ENCODE peak calls at places on chromosomes 1 and 21, in ten cellular contexts. H is smooth muscle cell of the brain vasculature, F is OCI-LY7, V is cardiac muscle cell, Y is adipocyte, R is AG08395, I is T-helper 9 cell, C is GM03348, Q is GM10248, E is cardiac fibroblast. L is an unnamed sample.

GRCh38 chr1:27816921-27817630 is 13.5 kb upstream of the PPP1R8 start:
- DNase-seq in H (peak), F (no peak), V (peak), Y (peak), R (peak), I (no peak), C (peak), Q (no peak), E (peak), L (no peak)

GRCh38 chr1:150234647-150235435 is 1.1 kb downstream of the ANP32E start:
- DNase-seq in H (no peak), F (peak), V (peak), Y (peak), R (peak), I (peak), C (peak), Q (peak), E (peak), L (peak)

GRCh38 chr1:81165963-81166362 is 634.8 kb upstream of the ADGRL2 start:
- DNase-seq in H (no peak), F (no peak), V (no peak), Y (no peak), R (no peak), I (no peak), C (no peak), Q (no peak), E (no peak), L (no peak)

GRCh38 chr1:225712391-225712790 is 59.5 kb upstream of the ENAH start:
- DNase-seq in H (no peak), F (no peak), V (peak), Y (peak), R (no peak), I (no peak), C (peak), Q (no peak), E (peak), L (no peak)

GRCh38 chr1:200258447-200259375 is 151.1 kb downstream of the ZNF281 start:
- DNase-seq in H (no peak), F (peak), V (peak), Y (peak), R (peak), I (no peak), C (peak), Q (peak), E (peak), L (no peak)

GRCh38 chr1:236502972-236503639 is 20.7 kb upstream of the LGALS8 start:
- DNase-seq in H (peak), F (no peak), V (peak), Y (peak), R (peak), I (no peak), C (peak), Q (no peak), E (peak), L (no peak)

GRCh38 chr1:173297798-173298391 is 90.8 kb upstream of the TNFSF4 start:
- DNase-seq in H (no peak), F (no peak), V (no peak), Y (no peak), R (no peak), I (no peak), C (no peak), Q (peak), E (no peak), L (no peak)

GRCh38 chr1:204307334-204307883 is 52.3 kb downstream of the PLEKHA6 start:
- DNase-seq in H (no peak), F (no peak), V (peak), Y (peak), R (peak), I (no peak), C (peak), Q (no peak), E (peak), L (no peak)

GRCh38 chr1:61322769-61323168 is 240.4 kb downstream of the NFIA start:
- DNase-seq in H (no peak), F (no peak), V (no peak), Y (no peak), R (no peak), I (no peak), C (no peak), Q (no peak), E (no peak), L (no peak)

GRCh38 chr1:53557369-53557768 is 98.2 kb downstream of the DMRTB1 start:
- DNase-seq in H (no peak), F (no peak), V (no peak), Y (no peak), R (no peak), I (no peak), C (no peak), Q (no peak), E (no peak), L (no peak)

GRCh38 chr1:92544756-92545165 is 58.0 kb upstream of the GFI1 start:
- DNase-seq in H (no peak), F (no peak), V (no peak), Y (no peak), R (no peak), I (no peak), C (no peak), Q (no peak), E (no peak), L (no peak)

GRCh38 chr1:15056515-15057285 is 96.8 kb upstream of the TMEM51 start:
- DNase-seq in H (no peak), F (no peak), V (peak), Y (peak), R (peak), I (no peak), C (peak), Q (no peak), E (peak), L (no peak)

GRCh38 chr21:34548782-34549376 is 36.9 kb upstream of the KCNE1 start:
- DNase-seq in H (no peak), F (no peak), V (no peak), Y (no peak), R (no peak), I (no peak), C (no peak), Q (no peak), E (no peak), L (no peak)

GRCh38 chr21:42626171-42626570 is 27.2 kb upstream of the PDE9A start:
- DNase-seq in H (no peak), F (no peak), V (no peak), Y (no peak), R (no peak), I (no peak), C (no peak), Q (no peak), E (no peak), L (no peak)

GRCh38 chr1:198713081-198713480 is 74.2 kb downstream of the PTPRC start:
- DNase-seq in H (no peak), F (no peak), V (peak), Y (peak), R (peak), I (no peak), C (peak), Q (no peak), E (no peak), L (no peak)

GRCh38 chr1:209220048-209220524 is 363.4 kb upstream of the CAMK1G start:
- DNase-seq in H (no peak), F (no peak), V (no peak), Y (peak), R (no peak), I (no peak), C (no peak), Q (no peak), E (no peak), L (no peak)

GRCh38 chr21:44420416-44421205 is 34.7 kb upstream of the LRRC3 start:
- DNase-seq in H (no peak), F (no peak), V (no peak), Y (no peak), R (no peak), I (no peak), C (no peak), Q (no peak), E (no peak), L (peak)

GRCh38 chr1:92709738-92710137 is 75.2 kb downstream of the EVI5 start:
- DNase-seq in H (no peak), F (no peak), V (peak), Y (peak), R (peak), I (no peak), C (peak), Q (no peak), E (peak), L (no peak)

GRCh38 chr1:211735208-211736170 is 60.1 kb upstream of the NEK2 start:
- DNase-seq in H (peak), F (no peak), V (peak), Y (peak), R (peak), I (no peak), C (peak), Q (no peak), E (peak), L (no peak)

GRCh38 chr21:43667191-43667904 is 8.0 kb downstream of the RRP1B start:
- DNase-seq in H (no peak), F (no peak), V (peak), Y (no peak), R (peak), I (no peak), C (no peak), Q (no peak), E (peak), L (no peak)

GRCh38 chr1:181021811-181022434 is 747 bp downstream of the STX6 start:
- DNase-seq in H (no peak), F (peak), V (peak), Y (peak), R (peak), I (peak), C (peak), Q (peak), E (peak), L (peak)

GRCh38 chr1:209808059-209808494 is 2.1 kb upstream of the IRF6 start:
- DNase-seq in H (peak), F (no peak), V (peak), Y (peak), R (peak), I (no peak), C (peak), Q (no peak), E (peak), L (no peak)

GRCh38 chr1:76240321-76240720 is 165.8 kb downstream of the ST6GALNAC3 start:
- DNase-seq in H (no peak), F (peak), V (no peak), Y (no peak), R (peak), I (no peak), C (no peak), Q (no peak), E (no peak), L (no peak)

GRCh38 chr21:20971296-20971921 is 26.8 kb upstream of the NCAM2 start:
- DNase-seq in H (peak), F (peak), V (peak), Y (peak), R (peak), I (no peak), C (peak), Q (peak), E (peak), L (no peak)

GRCh38 chr1:25737151-25737550 is 62.8 kb upstream of the SELENON start:
- DNase-seq in H (no peak), F (no peak), V (no peak), Y (no peak), R (no peak), I (no peak), C (no peak), Q (no peak), E (no peak), L (no peak)

GRCh38 chr1:30981172-30981571 is 72.6 kb upstream of the SDC3 start:
- DNase-seq in H (no peak), F (no peak), V (no peak), Y (no peak), R (no peak), I (no peak), C (no peak), Q (no peak), E (no peak), L (no peak)

GRCh38 chr1:68112835-68113243 is 62.4 kb upstream of the DIRAS3 start:
- DNase-seq in H (no peak), F (no peak), V (peak), Y (peak), R (peak), I (no peak), C (peak), Q (no peak), E (peak), L (no peak)

GRCh38 chr1:233520510-233521191 is 93.3 kb upstream of the KCNK1 start:
- DNase-seq in H (no peak), F (no peak), V (no peak), Y (peak), R (no peak), I (no peak), C (peak), Q (no peak), E (no peak), L (no peak)

GRCh38 chr1:58804853-58805252 is 21.0 kb upstream of the JUN start:
- DNase-seq in H (no peak), F (no peak), V (no peak), Y (no peak), R (no peak), I (no peak), C (no peak), Q (no peak), E (no peak), L (no peak)

GRCh38 chr1:172135076-172135672 is 285.3 kb upstream of the C1orf105 start:
- DNase-seq in H (no peak), F (peak), V (no peak), Y (peak), R (no peak), I (no peak), C (no peak), Q (peak), E (no peak), L (no peak)

GRCh38 chr1:34711469-34711868 is 43.4 kb upstream of the GJB5 start:
- DNase-seq in H (no peak), F (peak), V (no peak), Y (no peak), R (no peak), I (no peak), C (no peak), Q (no peak), E (no peak), L (no peak)

GRCh38 chr1:100440075-100440809 is 87.9 kb downstream of the CDC14A start:
- DNase-seq in H (no peak), F (no peak), V (no peak), Y (no peak), R (no peak), I (peak), C (no peak), Q (peak), E (no peak), L (peak)

GRCh38 chr1:184425449-184426277 is 38.8 kb downstream of the C1orf21 start:
- DNase-seq in H (no peak), F (no peak), V (no peak), Y (no peak), R (no peak), I (no peak), C (no peak), Q (no peak), E (no peak), L (no peak)

L was measured in activated CD4-positive, CD25-positive, alpha-beta regulatory T cell treated with anti-CD3 and anti-CD28 coated beads, Interleukin-2, amount 50 U/mL, for 72 hours.